ENCODE peak calls at places on chromosomes 16 and 17, in six cellular contexts. Q is left ventricle myocardium inferior; B is stimulated activated CD4-positive, alpha-beta T cell treated with anti-CD3 and anti-CD28 coated beads, TNF-alpha, amount 100 ng/mL, for 4 hours; K is nucleus accumbens; P is mammary epithelial cell; V is right lobe of liver. E is an unnamed sample.

GRCh38 chr16:1989826-1990335 is at the start of gene SYNGR3:
- DNase-seq in Q (no peak), B (no peak), K (no peak), P (no peak), V (peak; percentile 26), E (no peak)

GRCh38 chr17:73600103-73600871 is 44.0 kb downstream of the SDK2 start:
- DNase-seq in Q (no peak), B (no peak), K (no peak), P (no peak), V (no peak), E (no peak)

GRCh38 chr17:28392491-28392890 is 13.5 kb downstream of the SLC46A1 start:
- DNase-seq in Q (no peak), B (no peak), K (no peak), P (no peak), V (no peak), E (no peak)

GRCh38 chr16:1374418-1375297 is 22.9 kb downstream of the GNPTG start:
- DNase-seq in Q (no peak), B (no peak), K (no peak), P (no peak), V (no peak), E (no peak)

GRCh38 chr17:80861892-80862291 is 129.7 kb upstream of the CHMP6 start:
- DNase-seq in Q (no peak), B (peak; percentile 48), K (peak; percentile 40), P (peak; percentile 98), V (no peak), E (no peak)

GRCh38 chr17:82014432-82014831 is 8.2 kb downstream of the CENPX start:
- DNase-seq in Q (no peak), B (no peak), K (peak; percentile 75), P (no peak), V (no peak), E (no peak)

GRCh38 chr17:78798695-78799559 is 16.9 kb upstream of the CYTH1 start:
- DNase-seq in Q (no peak), B (no peak), K (no peak), P (peak; percentile 37), V (no peak), E (no peak)

GRCh38 chr16:58510776-58511628 is 4.3 kb upstream of the SETD6 start:
- DNase-seq in Q (no peak), B (no peak), K (no peak), P (no peak), V (no peak), E (no peak)

GRCh38 chr17:59149051-59149450 is 5.9 kb downstream of the SKA2 start:
- DNase-seq in Q (no peak), B (no peak), K (no peak), P (peak; percentile 82), V (no peak), E (no peak)

GRCh38 chr17:49496183-49496865 is 1.2 kb downstream of the NGFR start:
- DNase-seq in Q (peak; percentile 79), B (peak; percentile 71), K (peak; percentile 45), P (peak; percentile 59), V (peak; percentile 84), E (peak; percentile 60)

GRCh38 chr17:48576479-48577309 is 1.5 kb downstream of the HOXB4 start:
- DNase-seq in Q (no peak), B (no peak), K (no peak), P (peak; percentile 91), V (no peak), E (no peak)

GRCh38 chr17:74442670-74443515 is 11.0 kb downstream of the GPRC5C start:
- DNase-seq in Q (peak; percentile 94), B (no peak), K (peak; percentile 67), P (no peak), V (peak; percentile 93), E (no peak)

GRCh38 chr17:10025976-10026785 is 121.1 kb upstream of the RCVRN start:
- DNase-seq in Q (no peak), B (no peak), K (peak; percentile 70), P (no peak), V (no peak), E (no peak)

GRCh38 chr16:31083556-31083955 is 5.2 kb downstream of the PRSS53 start:
- DNase-seq in Q (no peak), B (no peak), K (no peak), P (no peak), V (no peak), E (no peak)

GRCh38 chr17:49454050-49454449 is 39.4 kb upstream of the PHB1 start:
- DNase-seq in Q (no peak), B (no peak), K (peak; percentile 33), P (peak; percentile 40), V (no peak), E (no peak)

GRCh38 chr17:27633312-27634025 is 2.5 kb downstream of the LGALS9 start:
- DNase-seq in Q (no peak), B (no peak), K (no peak), P (no peak), V (no peak), E (no peak)

GRCh38 chr17:36933174-36934143 is 3.8 kb upstream of the LHX1 start:
- DNase-seq in Q (no peak), B (no peak), K (no peak), P (no peak), V (no peak), E (no peak)

GRCh38 chr16:71626018-71626857 is at the start of gene MARVELD3:
- DNase-seq in Q (no peak), B (no peak), K (no peak), P (peak; percentile 71), V (peak; percentile 80), E (no peak)

GRCh38 chr17:13353590-13353989 is 248.1 kb downstream of the HS3ST3A1 start:
- DNase-seq in Q (peak; percentile 28), B (no peak), K (peak; percentile 25), P (no peak), V (no peak), E (no peak)